ENCODE peak calls at places on chromosomes 7 and 10, in nine cellular contexts. One of them, this sample, is unnamed.

GRCh38 chr7:137135654-137136350 is 207.7 kb downstream of the PTN start:
- DNase-seq in GM03348: no peak
- DNase-seq in NCI-H1436 treated with DMSO at 0.1 percent for 48 hours: no peak
- DNase-seq in fibroblast of lung: no peak
- DNase-seq in HTR-8/SVneo: no peak
- DNase-seq in lower leg skin: no peak
- DNase-seq in mucosa of descending colon: no peak
- DNase-seq in left colon: no peak
- DNase-seq in NCI-H774: no peak
- DNase-seq in this sample: no peak

GRCh38 chr10:35699862-35700489 is 57.9 kb upstream of the FZD8 start:
- DNase-seq in HTR-8/SVneo: no peak
- DNase-seq in fibroblast of lung: no peak
- DNase-seq in mucosa of descending colon: no peak
- DNase-seq in lower leg skin: no peak
- DNase-seq in GM03348: no peak
- DNase-seq in left colon: no peak
- DNase-seq in NCI-H1436 treated with DMSO at 0.1 percent for 48 hours: no peak
- DNase-seq in NCI-H774: no peak
- DNase-seq in this sample: no peak

GRCh38 chr10:131855763-131856401 is 44.9 kb upstream of the PPP2R2D start:
- DNase-seq in NCI-H774: no peak
- DNase-seq in left colon: no peak
- DNase-seq in mucosa of descending colon: no peak
- DNase-seq in HTR-8/SVneo: no peak
- DNase-seq in fibroblast of lung: no peak
- DNase-seq in NCI-H1436 treated with DMSO at 0.1 percent for 48 hours: no peak
- DNase-seq in lower leg skin: no peak
- DNase-seq in GM03348: no peak
- DNase-seq in this sample: no peak

GRCh38 chr10:7752251-7752650 is 35.5 kb downstream of the KIN start:
- DNase-seq in fibroblast of lung: no peak
- DNase-seq in NCI-H774: no peak
- DNase-seq in GM03348: no peak
- DNase-seq in lower leg skin: no peak
- DNase-seq in HTR-8/SVneo: no peak
- DNase-seq in mucosa of descending colon: no peak
- DNase-seq in left colon: no peak
- DNase-seq in NCI-H1436 treated with DMSO at 0.1 percent for 48 hours: no peak
- DNase-seq in this sample: no peak

GRCh38 chr10:89347706-89348457 is 20.1 kb downstream of the IFIT3 start:
- DNase-seq in GM03348: no peak
- DNase-seq in left colon: no peak
- DNase-seq in NCI-H774: no peak
- DNase-seq in HTR-8/SVneo: no peak
- DNase-seq in mucosa of descending colon: no peak
- DNase-seq in lower leg skin: no peak
- DNase-seq in NCI-H1436 treated with DMSO at 0.1 percent for 48 hours: no peak
- DNase-seq in fibroblast of lung: no peak
- DNase-seq in this sample: no peak

GRCh38 chr7:135930565-135931423 is 46.4 kb downstream of the MTPN start:
- DNase-seq in NCI-H1436 treated with DMSO at 0.1 percent for 48 hours: no peak
- DNase-seq in fibroblast of lung: peak; percentile 80
- DNase-seq in HTR-8/SVneo: no peak
- DNase-seq in mucosa of descending colon: no peak
- DNase-seq in left colon: no peak
- DNase-seq in GM03348: peak; percentile 48
- DNase-seq in NCI-H774: no peak
- DNase-seq in lower leg skin: no peak
- DNase-seq in this sample: no peak

GRCh38 chr10:132878730-132879407 is 63.5 kb downstream of the CFAP46 start:
- DNase-seq in lower leg skin: no peak
- DNase-seq in fibroblast of lung: no peak
- DNase-seq in NCI-H1436 treated with DMSO at 0.1 percent for 48 hours: no peak
- DNase-seq in NCI-H774: no peak
- DNase-seq in GM03348: no peak
- DNase-seq in left colon: no peak
- DNase-seq in mucosa of descending colon: peak; percentile 9
- DNase-seq in HTR-8/SVneo: no peak
- DNase-seq in this sample: no peak

GRCh38 chr10:99676435-99676834 is 17.1 kb downstream of the ENTPD7 start:
- DNase-seq in mucosa of descending colon: no peak
- DNase-seq in left colon: no peak
- DNase-seq in fibroblast of lung: peak; percentile 98
- DNase-seq in GM03348: peak; percentile 84
- DNase-seq in NCI-H774: no peak
- DNase-seq in NCI-H1436 treated with DMSO at 0.1 percent for 48 hours: no peak
- DNase-seq in HTR-8/SVneo: peak; percentile 53
- DNase-seq in lower leg skin: no peak
- DNase-seq in this sample: no peak

GRCh38 chr7:43650457-43651052 is 67.6 kb downstream of the STK17A start:
- DNase-seq in lower leg skin: no peak
- DNase-seq in NCI-H774: no peak
- DNase-seq in NCI-H1436 treated with DMSO at 0.1 percent for 48 hours: no peak
- DNase-seq in left colon: peak; percentile 27
- DNase-seq in GM03348: peak; percentile 41
- DNase-seq in HTR-8/SVneo: no peak
- DNase-seq in mucosa of descending colon: no peak
- DNase-seq in fibroblast of lung: peak; percentile 86
- DNase-seq in this sample: no peak

GRCh38 chr10:6145414-6145978 is 56.7 kb downstream of the RBM17 start:
- DNase-seq in mucosa of descending colon: peak; percentile 54
- DNase-seq in GM03348: no peak
- DNase-seq in lower leg skin: no peak
- DNase-seq in NCI-H1436 treated with DMSO at 0.1 percent for 48 hours: no peak
- DNase-seq in HTR-8/SVneo: no peak
- DNase-seq in left colon: peak; percentile 42
- DNase-seq in fibroblast of lung: no peak
- DNase-seq in NCI-H774: no peak
- DNase-seq in this sample: no peak

GRCh38 chr7:35869810-35870209 is 69.0 kb downstream of the SEPTIN7 start:
- DNase-seq in NCI-H774: no peak
- DNase-seq in HTR-8/SVneo: no peak
- DNase-seq in GM03348: no peak
- DNase-seq in mucosa of descending colon: no peak
- DNase-seq in lower leg skin: no peak
- DNase-seq in fibroblast of lung: peak; percentile 37
- DNase-seq in NCI-H1436 treated with DMSO at 0.1 percent for 48 hours: no peak
- DNase-seq in left colon: no peak
- DNase-seq in this sample: no peak

GRCh38 chr7:18495412-18496335 is at the start of gene HDAC9:
- DNase-seq in fibroblast of lung: peak; percentile 77
- DNase-seq in NCI-H774: peak; percentile 80
- DNase-seq in lower leg skin: no peak
- DNase-seq in NCI-H1436 treated with DMSO at 0.1 percent for 48 hours: peak; percentile 29
- DNase-seq in GM03348: peak; percentile 27
- DNase-seq in HTR-8/SVneo: no peak
- DNase-seq in left colon: peak; percentile 21
- DNase-seq in mucosa of descending colon: no peak
- DNase-seq in this sample: no peak

GRCh38 chr10:71077796-71078453 is 134.4 kb upstream of the UNC5B start:
- DNase-seq in NCI-H1436 treated with DMSO at 0.1 percent for 48 hours: no peak
- DNase-seq in lower leg skin: peak; percentile 1
- DNase-seq in GM03348: no peak
- DNase-seq in fibroblast of lung: no peak
- DNase-seq in mucosa of descending colon: no peak
- DNase-seq in NCI-H774: no peak
- DNase-seq in left colon: no peak
- DNase-seq in HTR-8/SVneo: no peak
- DNase-seq in this sample: no peak

GRCh38 chr7:128710391-128710930 is 28.7 kb upstream of the CALU start:
- DNase-seq in GM03348: no peak
- DNase-seq in left colon: no peak
- DNase-seq in HTR-8/SVneo: no peak
- DNase-seq in lower leg skin: no peak
- DNase-seq in fibroblast of lung: no peak
- DNase-seq in mucosa of descending colon: no peak
- DNase-seq in NCI-H1436 treated with DMSO at 0.1 percent for 48 hours: no peak
- DNase-seq in NCI-H774: no peak
- DNase-seq in this sample: no peak

GRCh38 chr10:21518629-21519321 is 6.7 kb downstream of the SKIDA1 start:
- DNase-seq in GM03348: no peak
- DNase-seq in NCI-H1436 treated with DMSO at 0.1 percent for 48 hours: no peak
- DNase-seq in lower leg skin: no peak
- DNase-seq in left colon: no peak
- DNase-seq in fibroblast of lung: peak; percentile 76
- DNase-seq in NCI-H774: peak; percentile 45
- DNase-seq in mucosa of descending colon: no peak
- DNase-seq in HTR-8/SVneo: no peak
- DNase-seq in this sample: no peak

GRCh38 chr10:77653210-77653609 is 15.6 kb upstream of the KCNMA1 start:
- DNase-seq in fibroblast of lung: no peak
- DNase-seq in GM03348: no peak
- DNase-seq in left colon: no peak
- DNase-seq in NCI-H774: no peak
- DNase-seq in mucosa of descending colon: no peak
- DNase-seq in NCI-H1436 treated with DMSO at 0.1 percent for 48 hours: no peak
- DNase-seq in lower leg skin: no peak
- DNase-seq in HTR-8/SVneo: no peak
- DNase-seq in this sample: no peak

GRCh38 chr10:44253769-44254462 is 131.0 kb downstream of the CXCL12 start:
- DNase-seq in lower leg skin: peak; percentile 61
- DNase-seq in mucosa of descending colon: peak; percentile 38
- DNase-seq in NCI-H1436 treated with DMSO at 0.1 percent for 48 hours: no peak
- DNase-seq in left colon: no peak
- DNase-seq in fibroblast of lung: peak; percentile 79
- DNase-seq in NCI-H774: no peak
- DNase-seq in HTR-8/SVneo: peak; percentile 44
- DNase-seq in GM03348: peak; percentile 80
- DNase-seq in this sample: no peak

GRCh38 chr10:33334170-33334838 is at the start of gene NRP1:
- DNase-seq in HTR-8/SVneo: no peak
- DNase-seq in GM03348: peak; percentile 87
- DNase-seq in NCI-H774: no peak
- DNase-seq in fibroblast of lung: peak; percentile 11
- DNase-seq in lower leg skin: peak; percentile 38
- DNase-seq in mucosa of descending colon: peak; percentile 53
- DNase-seq in left colon: peak; percentile 28
- DNase-seq in NCI-H1436 treated with DMSO at 0.1 percent for 48 hours: no peak
- DNase-seq in this sample: no peak

GRCh38 chr7:108063520-108063933 is 60.6 kb upstream of the LAMB1 start:
- DNase-seq in GM03348: no peak
- DNase-seq in left colon: no peak
- DNase-seq in mucosa of descending colon: no peak
- DNase-seq in HTR-8/SVneo: no peak
- DNase-seq in lower leg skin: no peak
- DNase-seq in NCI-H774: no peak
- DNase-seq in fibroblast of lung: no peak
- DNase-seq in NCI-H1436 treated with DMSO at 0.1 percent for 48 hours: no peak
- DNase-seq in this sample: no peak

GRCh38 chr7:85186521-85187241 is at the start of gene SEMA3D:
- DNase-seq in fibroblast of lung: peak; percentile 85
- DNase-seq in left colon: peak; percentile 53
- DNase-seq in mucosa of descending colon: peak; percentile 72
- DNase-seq in lower leg skin: peak; percentile 61
- DNase-seq in NCI-H774: peak; percentile 85
- DNase-seq in NCI-H1436 treated with DMSO at 0.1 percent for 48 hours: no peak
- DNase-seq in HTR-8/SVneo: peak; percentile 32
- DNase-seq in GM03348: peak; percentile 93
- DNase-seq in this sample: no peak

GRCh38 chr7:47714669-47715607 is 133.0 kb upstream of the TNS3 start:
- DNase-seq in GM03348: no peak
- DNase-seq in fibroblast of lung: no peak
- DNase-seq in NCI-H1436 treated with DMSO at 0.1 percent for 48 hours: no peak
- DNase-seq in mucosa of descending colon: no peak
- DNase-seq in lower leg skin: no peak
- DNase-seq in left colon: no peak
- DNase-seq in HTR-8/SVneo: no peak
- DNase-seq in NCI-H774: no peak
- DNase-seq in this sample: no peak

GRCh38 chr7:116211006-116211912 is 920 bp downstream of the TES start:
- DNase-seq in left colon: peak; percentile 87
- DNase-seq in mucosa of descending colon: peak; percentile 89
- DNase-seq in fibroblast of lung: peak; percentile 93
- DNase-seq in lower leg skin: peak; percentile 89
- DNase-seq in GM03348: peak; percentile 82
- DNase-seq in NCI-H774: peak; percentile 45
- DNase-seq in HTR-8/SVneo: peak; percentile 53
- DNase-seq in NCI-H1436 treated with DMSO at 0.1 percent for 48 hours: peak; percentile 32
- DNase-seq in this sample: peak; percentile 74

GRCh38 chr7:17593854-17594419 is 295.5 kb downstream of the AHR start:
- DNase-seq in mucosa of descending colon: no peak
- DNase-seq in fibroblast of lung: no peak
- DNase-seq in lower leg skin: no peak
- DNase-seq in NCI-H1436 treated with DMSO at 0.1 percent for 48 hours: no peak
- DNase-seq in GM03348: peak; percentile 29
- DNase-seq in HTR-8/SVneo: no peak
- DNase-seq in left colon: no peak
- DNase-seq in NCI-H774: no peak
- DNase-seq in this sample: no peak

GRCh38 chr10:14349081-14349480 is 18.4 kb upstream of the FRMD4A start:
- DNase-seq in NCI-H1436 treated with DMSO at 0.1 percent for 48 hours: no peak
- DNase-seq in left colon: no peak
- DNase-seq in mucosa of descending colon: no peak
- DNase-seq in lower leg skin: no peak
- DNase-seq in NCI-H774: no peak
- DNase-seq in fibroblast of lung: no peak
- DNase-seq in HTR-8/SVneo: no peak
- DNase-seq in GM03348: no peak
- DNase-seq in this sample: no peak

GRCh38 chr7:27921081-27921836 is 181.3 kb downstream of the TAX1BP1 start:
- DNase-seq in lower leg skin: peak; percentile 32
- DNase-seq in NCI-H774: peak; percentile 45
- DNase-seq in fibroblast of lung: peak; percentile 80
- DNase-seq in mucosa of descending colon: no peak
- DNase-seq in left colon: no peak
- DNase-seq in GM03348: peak; percentile 69
- DNase-seq in NCI-H1436 treated with DMSO at 0.1 percent for 48 hours: peak; percentile 11
- DNase-seq in HTR-8/SVneo: peak; percentile 75
- DNase-seq in this sample: no peak

GRCh38 chr10:126950401-126951105 is 45.3 kb downstream of the DOCK1 start:
- DNase-seq in NCI-H1436 treated with DMSO at 0.1 percent for 48 hours: no peak
- DNase-seq in NCI-H774: no peak
- DNase-seq in left colon: no peak
- DNase-seq in GM03348: no peak
- DNase-seq in HTR-8/SVneo: no peak
- DNase-seq in mucosa of descending colon: no peak
- DNase-seq in fibroblast of lung: no peak
- DNase-seq in lower leg skin: no peak
- DNase-seq in this sample: no peak

GRCh38 chr10:103076996-103077395 is 116.1 kb downstream of the NT5C2 start:
- DNase-seq in NCI-H1436 treated with DMSO at 0.1 percent for 48 hours: no peak
- DNase-seq in NCI-H774: no peak
- DNase-seq in left colon: no peak
- DNase-seq in fibroblast of lung: no peak
- DNase-seq in mucosa of descending colon: no peak
- DNase-seq in lower leg skin: no peak
- DNase-seq in GM03348: no peak
- DNase-seq in HTR-8/SVneo: no peak
- DNase-seq in this sample: no peak

GRCh38 chr10:67288688-67289410 is 363.0 kb downstream of the LRRTM3 start:
- DNase-seq in mucosa of descending colon: no peak
- DNase-seq in lower leg skin: no peak
- DNase-seq in NCI-H774: no peak
- DNase-seq in HTR-8/SVneo: no peak
- DNase-seq in left colon: no peak
- DNase-seq in fibroblast of lung: no peak
- DNase-seq in NCI-H1436 treated with DMSO at 0.1 percent for 48 hours: no peak
- DNase-seq in GM03348: no peak
- DNase-seq in this sample: no peak

GRCh38 chr7:44116789-44117666 is 6.3 kb downstream of the POLD2 start:
- DNase-seq in GM03348: no peak
- DNase-seq in lower leg skin: no peak
- DNase-seq in left colon: no peak
- DNase-seq in mucosa of descending colon: no peak
- DNase-seq in NCI-H1436 treated with DMSO at 0.1 percent for 48 hours: no peak
- DNase-seq in NCI-H774: no peak
- DNase-seq in fibroblast of lung: no peak
- DNase-seq in HTR-8/SVneo: no peak
- DNase-seq in this sample: no peak

GRCh38 chr10:37225163-37225562 is 99.8 kb downstream of the ANKRD30A start:
- DNase-seq in lower leg skin: no peak
- DNase-seq in HTR-8/SVneo: no peak
- DNase-seq in mucosa of descending colon: no peak
- DNase-seq in NCI-H774: no peak
- DNase-seq in NCI-H1436 treated with DMSO at 0.1 percent for 48 hours: no peak
- DNase-seq in fibroblast of lung: no peak
- DNase-seq in left colon: no peak
- DNase-seq in GM03348: no peak
- DNase-seq in this sample: no peak

GRCh38 chr10:22750131-22750530 is 35.8 kb upstream of the PIP4K2A start:
- DNase-seq in NCI-H774: no peak
- DNase-seq in HTR-8/SVneo: no peak
- DNase-seq in left colon: no peak
- DNase-seq in mucosa of descending colon: no peak
- DNase-seq in fibroblast of lung: no peak
- DNase-seq in GM03348: no peak
- DNase-seq in lower leg skin: no peak
- DNase-seq in NCI-H1436 treated with DMSO at 0.1 percent for 48 hours: no peak
- DNase-seq in this sample: no peak

This sample was measured in effector memory CD4-positive, alpha-beta T cell.